ENCODE peak calls at places on chromosome 16, in ten cellular contexts. M, Q, C, W, E, I, B, R, P and K are unnamed samples. For H3K36me3, the result is how much of the 10 kb centered on the place peaks cover.

GRCh38 chr16:17414916-17415315 is 55.8 kb downstream of the XYLT1 start:
- DNase-seq in B (no peak), Q (no peak), W (no peak), I (no peak), E (no peak), R (no peak), C (no peak), M (no peak), P (no peak), K (no peak)

GRCh38 chr16:27439273-27440018 is 37.5 kb downstream of the IL21R start:
- DNase-seq in Q (no peak), I (no peak), B (no peak), P (no peak), W (no peak), R (no peak), M (no peak), C (peak), E (no peak), K (no peak)

GRCh38 chr16:87178177-87178863 is 138.9 kb downstream of the C16orf95 start:
- DNase-seq in M (no peak), R (no peak), B (no peak), E (no peak), Q (no peak), I (no peak), W (no peak), P (no peak), C (peak), K (no peak)

GRCh38 chr16:14344292-14344691 is 273.2 kb downstream of the MRTFB start:
- DNase-seq in B (no peak), I (no peak), E (no peak), P (no peak), M (no peak), C (no peak), R (no peak), W (no peak), Q (no peak), K (no peak)

GRCh38 chr16:57115504-57116182 is 23.3 kb downstream of the CPNE2 start:
- DNase-seq in W (no peak), C (peak), B (peak), Q (no peak), I (no peak), E (no peak), R (no peak), M (peak), P (no peak), K (no peak)

GRCh38 chr16:50354629-50355456 is 13.9 kb downstream of the BRD7 start:
- DNase-seq in Q (peak), M (no peak), I (peak), P (no peak), R (peak), W (no peak), C (peak), B (no peak), E (no peak), K (no peak)

GRCh38 chr16:28863929-28864886 is 565 bp downstream of the SH2B1 start:
- DNase-seq in E (peak), P (peak), W (no peak), R (peak), M (peak), I (peak), B (no peak), Q (no peak), C (peak), K (no peak)

GRCh38 chr16:89007371-89008249 is 30.6 kb upstream of the CBFA2T3 start:
- DNase-seq in M (no peak), E (no peak), C (no peak), B (no peak), R (no peak), W (no peak), P (no peak), Q (no peak), I (no peak), K (no peak)

GRCh38 chr16:1527836-1528811 is 5.3 kb upstream of the TMEM204 start:
- DNase-seq in B (peak), C (no peak), R (no peak), Q (no peak), M (no peak), W (no peak), I (no peak), E (no peak), P (peak), K (no peak)

GRCh38 chr16:7688811-7689210 is 356.2 kb downstream of the RBFOX1 start:
- DNase-seq in Q (no peak), C (no peak), M (no peak), R (no peak), P (no peak), I (no peak), B (no peak), W (no peak), E (no peak), K (no peak)

GRCh38 chr16:89999831-90000574 is 19.3 kb downstream of the DBNDD1 start:
- DNase-seq in B (no peak), M (no peak), I (no peak), P (no peak), Q (no peak), E (no peak), W (no peak), C (no peak), R (no peak), K (no peak)

GRCh38 chr16:87647431-87648185 is 45.3 kb downstream of the JPH3 start:
- DNase-seq in B (no peak), Q (no peak), M (no peak), R (no peak), P (no peak), W (no peak), I (no peak), E (no peak), C (peak), K (no peak)

GRCh38 chr16:65570261-65570660 is 448.4 kb upstream of the CDH11 start:
- DNase-seq in R (peak), I (no peak), B (no peak), W (no peak), C (no peak), M (no peak), Q (no peak), P (no peak), E (no peak), K (no peak)

GRCh38 chr16:31129568-31130335 is 5.8 kb downstream of the PRSS8 start:
- DNase-seq in E (no peak), M (no peak), C (no peak), B (peak), R (no peak), Q (no peak), P (peak), I (peak), W (no peak), K (no peak)

GRCh38 chr16:70649300-70649699 is 2.9 kb downstream of the IL34 start:
- DNase-seq in Q (no peak), I (peak), E (no peak), M (no peak), W (no peak), B (no peak), P (no peak), C (no peak), R (peak), K (no peak)

GRCh38 chr16:67053767-67054334 is 24.9 kb downstream of the CBFB start:
- DNase-seq in R (no peak), P (no peak), E (no peak), B (no peak), M (no peak), C (no peak), I (no peak), Q (peak), W (no peak), K (no peak)

GRCh38 chr16:193441-193840 is 13.2 kb downstream of the HBQ1 start:
- DNase-seq in I (no peak), B (no peak), R (no peak), P (no peak), W (no peak), Q (no peak), C (no peak), E (no peak), M (no peak), K (no peak)

GRCh38 chr16:192686-193085 is 12.4 kb downstream of the HBQ1 start:
- DNase-seq in W (no peak), M (no peak), B (no peak), Q (no peak), E (no peak), I (no peak), R (no peak), C (no peak), P (no peak), K (no peak)

GRCh38 chr16:194516-194915 is 14.3 kb downstream of the HBQ1 start:
- DNase-seq in E (no peak), P (no peak), B (no peak), M (no peak), W (no peak), I (no peak), C (no peak), Q (no peak), R (peak), K (no peak)

GRCh38 chr16:189604-190186 is 9.4 kb downstream of the HBQ1 start:
- DNase-seq in P (no peak), W (no peak), E (no peak), M (no peak), B (no peak), Q (no peak), I (no peak), C (no peak), R (no peak), K (no peak)

DNA sequence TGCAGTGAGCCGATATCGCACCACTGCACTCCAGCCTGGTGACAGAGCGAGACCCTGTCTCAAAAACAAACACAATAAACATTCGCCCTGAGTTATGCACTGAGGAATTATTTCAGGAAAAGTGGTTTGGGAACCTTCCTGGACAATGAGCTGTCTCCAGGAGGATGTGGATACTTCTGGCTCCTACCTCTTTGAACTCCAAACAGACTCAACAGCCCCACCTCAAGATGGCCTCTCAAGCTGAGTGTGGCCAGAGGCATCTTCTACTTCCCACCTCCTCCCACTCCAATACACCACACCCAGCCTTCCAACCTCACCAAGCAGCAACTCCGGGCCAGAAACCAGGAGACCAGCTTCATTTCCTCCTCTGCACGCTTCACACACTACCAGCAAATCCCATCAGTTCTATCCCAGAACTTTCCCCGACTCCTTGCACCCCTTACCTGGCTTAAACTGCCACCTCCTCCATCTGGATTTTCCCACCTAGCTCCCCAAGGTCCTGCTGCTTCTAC is 11.6 kb downstream of the HBQ1 start:
- DNase-seq in R (no peak), B (no peak), E (no peak), M (no peak), P (no peak), W (no peak), C (no peak), Q (no peak), I (peak), K (no peak)
- H3K36me3 ChIP-seq in R (half or more), B (half or more), E (half or more), M (under half), P (under half), W (half or more), C (under half), Q (half or more), I (under half), K (half or more)

GRCh38 chr16:26214694-26215093 is 522.9 kb downstream of the HS3ST4 start:
- DNase-seq in B (no peak), C (no peak), W (no peak), Q (no peak), R (no peak), P (no peak), M (no peak), E (no peak), I (peak), K (no peak)
- H3K4me3 ChIP-seq in B (no peak), C (no peak), W (peak), Q (no peak), R (no peak), P (no peak), M (no peak), E (no peak), I (no peak), K (no peak)

GRCh38 chr16:83913234-83913633 is 14.3 kb downstream of the MLYCD start:
- DNase-seq in I (no peak), B (peak), R (no peak), M (no peak), W (no peak), Q (no peak), P (no peak), E (no peak), C (no peak), K (no peak)
- H3K36me3 ChIP-seq in I (under half), B (half or more), R (half or more), M (under half), W (half or more), Q (half or more), P (under half), E (under half), C (under half), K (half or more)

GRCh38 chr16:11121909-11122692 is 133.9 kb downstream of the SOCS1 start:
- DNase-seq in M (no peak), C (peak), E (no peak), W (no peak), I (no peak), P (no peak), B (no peak), R (no peak), Q (no peak), K (no peak)
- H3K4me3 ChIP-seq in M (no peak), C (no peak), E (no peak), W (no peak), I (no peak), P (no peak), B (no peak), R (no peak), Q (no peak), K (no peak)

GRCh38 chr16:11696266-11697012 is 28.2 kb downstream of the SNN start:
- DNase-seq in B (no peak), M (no peak), W (no peak), I (no peak), P (no peak), E (no peak), Q (no peak), R (no peak), C (no peak), K (no peak)
- H3K36me3 ChIP-seq in B (half or more), M (under half), W (half or more), I (under half), P (under half), E (half or more), Q (half or more), R (half or more), C (under half), K (half or more)

GRCh38 chr16:2871926-2872325 is 11.1 kb upstream of the FLYWCH2 start:
- DNase-seq in W (no peak), M (no peak), I (no peak), E (no peak), R (no peak), C (no peak), B (no peak), Q (no peak), P (no peak), K (no peak)
- H3K4me3 ChIP-seq in W (no peak), M (no peak), I (no peak), E (no peak), R (no peak), C (no peak), B (no peak), Q (no peak), P (no peak), K (no peak)

GRCh38 chr16:23692190-23692837 is 13.6 kb downstream of the PLK1 start:
- DNase-seq in P (no peak), C (no peak), I (no peak), M (no peak), R (no peak), Q (no peak), E (no peak), B (no peak), W (no peak), K (no peak)
- H3K36me3 ChIP-seq in P (under half), C (under half), I (under half), M (under half), R (under half), Q (under half), E (half or more), B (under half), W (half or more), K (under half)

DNA sequence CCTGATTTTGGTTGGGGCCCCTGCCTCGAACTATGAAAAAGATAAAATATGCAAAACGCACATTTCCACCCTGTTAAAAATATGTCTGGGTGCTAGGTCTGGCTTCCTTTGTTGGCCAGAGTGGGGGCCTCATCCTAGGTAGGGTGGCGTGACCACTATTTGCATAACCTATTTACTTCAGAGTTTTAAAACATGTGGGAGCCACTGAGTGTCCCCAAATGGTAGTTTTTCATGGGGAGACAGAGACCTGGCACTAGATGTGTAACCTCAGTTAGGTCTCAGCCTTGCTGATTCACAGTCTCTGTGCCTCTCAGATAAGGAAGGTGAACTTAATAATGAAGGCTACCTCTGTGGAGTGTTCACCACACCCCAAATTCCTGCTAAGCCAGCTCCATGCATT is 103.2 kb downstream of the IRF8 start:
- DNase-seq in I (no peak), B (no peak), Q (no peak), P (no peak), E (no peak), R (no peak), W (no peak), C (no peak), M (no peak), K (no peak)
- H3K4me3 ChIP-seq in I (no peak), B (no peak), Q (no peak), P (no peak), E (no peak), R (no peak), W (no peak), C (no peak), M (no peak), K (no peak)

GRCh38 chr16:81878529-81878928 is 99.4 kb downstream of the PLCG2 start:
- DNase-seq in P (no peak), Q (no peak), W (no peak), I (no peak), B (no peak), M (no peak), R (no peak), C (no peak), E (no peak), K (no peak)
- H3K36me3 ChIP-seq in P (under half), Q (under half), W (under half), I (under half), B (under half), M (under half), R (under half), C (under half), E (under half), K (under half)